ENCODE peak calls at places on chromosomes 11 and 22, in nine cellular contexts. B, Y, V, Q, K, P, S, U and G are unnamed samples.

GRCh38 chr22:49206281-49206680 is 621.4 kb downstream of the BRD1 start:
- DNase-seq in B (no peak), Y (no peak), V (no peak), Q (no peak), K (peak; percentile 29), P (no peak), S (no peak), U (no peak), G (peak; percentile 64)

GRCh38 chr11:63918576-63919171 is 1.7 kb upstream of the RCOR2 start:
- DNase-seq in B (no peak), Y (no peak), V (no peak), Q (peak; percentile 45), K (no peak), P (no peak), S (no peak), U (no peak), G (no peak)

GRCh38 chr11:130476200-130476921 is 27.9 kb downstream of the ADAMTS15 start:
- DNase-seq in B (peak; percentile 37), Y (no peak), V (no peak), Q (peak; percentile 24), K (peak; percentile 31), P (no peak), S (no peak), U (no peak), G (peak; percentile 77)

GRCh38 chr11:22192289-22192641 is 620 bp upstream of the ANO5 start:
- DNase-seq in B (peak; percentile 9), Y (no peak), V (no peak), Q (no peak), K (no peak), P (peak; percentile 11), S (no peak), U (peak; percentile 43), G (no peak)

GRCh38 chr22:39994566-39995345 is at the start of gene FAM83F:
- DNase-seq in B (peak; percentile 46), Y (no peak), V (no peak), Q (no peak), K (no peak), P (no peak), S (peak; percentile 27), U (no peak), G (no peak)

GRCh38 chr11:68710445-68710844 is 26.1 kb downstream of the GAL start:
- DNase-seq in B (no peak), Y (no peak), V (no peak), Q (no peak), K (no peak), P (no peak), S (no peak), U (no peak), G (no peak)

GRCh38 chr11:106668147-106668546 is 350.1 kb downstream of the GUCY1A2 start:
- DNase-seq in B (no peak), Y (peak; percentile 8), V (no peak), Q (no peak), K (no peak), P (no peak), S (no peak), U (no peak), G (no peak)

GRCh38 chr22:35582218-35582860 is 34.8 kb downstream of the MB start:
- DNase-seq in B (no peak), Y (no peak), V (no peak), Q (no peak), K (no peak), P (no peak), S (no peak), U (no peak), G (no peak)

GRCh38 chr11:23866641-23867040 is 630.2 kb upstream of the LUZP2 start:
- DNase-seq in B (no peak), Y (no peak), V (no peak), Q (peak; percentile 40), K (no peak), P (no peak), S (no peak), U (no peak), G (no peak)

GRCh38 chr22:35690001-35690400 is 27.7 kb upstream of the APOL5 start:
- DNase-seq in B (no peak), Y (no peak), V (peak; percentile 4), Q (no peak), K (no peak), P (no peak), S (no peak), U (no peak), G (no peak)

GRCh38 chr11:71197096-71197495 is 55.3 kb downstream of the SHANK2 start:
- DNase-seq in B (no peak), Y (no peak), V (no peak), Q (no peak), K (no peak), P (no peak), S (no peak), U (no peak), G (no peak)

GRCh38 chr11:33500331-33500730 is 200.3 kb downstream of the C11orf91 start:
- DNase-seq in B (no peak), Y (no peak), V (no peak), Q (peak; percentile 54), K (no peak), P (no peak), S (no peak), U (no peak), G (no peak)

GRCh38 chr22:46077669-46078099 is 72.6 kb upstream of the PPARA start:
- DNase-seq in B (no peak), Y (no peak), V (no peak), Q (peak; percentile 67), K (no peak), P (no peak), S (no peak), U (no peak), G (no peak)

GRCh38 chr11:9771126-9771624 is 107.3 kb downstream of the SWAP70 start:
- DNase-seq in B (no peak), Y (no peak), V (no peak), Q (no peak), K (no peak), P (no peak), S (no peak), U (no peak), G (no peak)

GRCh38 chr22:19002684-19003038 is 66.6 kb upstream of the PRODH start:
- DNase-seq in B (no peak), Y (no peak), V (no peak), Q (no peak), K (no peak), P (no peak), S (no peak), U (no peak), G (no peak)

GRCh38 chr11:44342616-44343015 is 32.7 kb upstream of the ALX4 start:
- DNase-seq in B (no peak), Y (no peak), V (no peak), Q (no peak), K (no peak), P (no peak), S (no peak), U (no peak), G (no peak)

GRCh38 chr11:44527476-44527875 is 38.0 kb upstream of the CD82 start:
- DNase-seq in B (no peak), Y (no peak), V (no peak), Q (peak; percentile 6), K (no peak), P (no peak), S (no peak), U (no peak), G (no peak)

GRCh38 chr22:48445113-48445827 is 1382.4 kb downstream of the BRD1 start:
- DNase-seq in B (peak; percentile 59), Y (no peak), V (no peak), Q (peak; percentile 74), K (no peak), P (no peak), S (no peak), U (no peak), G (no peak)

GRCh38 chr11:126698576-126698975 is 302.0 kb downstream of the KIRREL3 start:
- DNase-seq in B (no peak), Y (no peak), V (no peak), Q (no peak), K (no peak), P (no peak), S (no peak), U (no peak), G (no peak)

GRCh38 chr11:15074206-15075161 is 1.1 kb downstream of the CALCB start:
- DNase-seq in B (peak; percentile 63), Y (peak; percentile 7), V (peak; percentile 82), Q (peak; percentile 87), K (peak; percentile 91), P (peak; percentile 87), S (peak; percentile 86), U (peak; percentile 41), G (peak; percentile 88)